ENCODE peak calls at places on chromosome 22, in seven cellular contexts. W, U, G, E, B, R and M are unnamed samples.
A peak's percentile ranks its signal among the peaks of the same experiment; 100 is the strongest.

GRCh38 chr22:49236541-49237075 is 591.1 kb downstream of the BRD1 start:
- DNase-seq in U (no peak), W (no peak), G (no peak), R (no peak), E (no peak), B (no peak), M (no peak)

GRCh38 chr22:49020314-49020713 is 807.4 kb downstream of the BRD1 start:
- DNase-seq in E (no peak), W (no peak), G (no peak), U (no peak), B (no peak), R (no peak), M (no peak)

GRCh38 chr22:47616396-47617020 is 854.1 kb downstream of the TBC1D22A start:
- DNase-seq in E (no peak), G (no peak), W (no peak), B (no peak), R (no peak), U (no peak), M (no peak)

GRCh38 chr22:39634530-39635399 is 64.2 kb downstream of the CACNA1I start:
- DNase-seq in G (peak; percentile 87), E (peak; percentile 81), R (no peak), B (peak; percentile 63), U (peak; percentile 82), W (peak; percentile 79), M (peak; percentile 81)

GRCh38 chr22:29022101-29022817 is 39.4 kb downstream of the C22orf31 start:
- DNase-seq in E (no peak), B (no peak), R (no peak), U (peak; percentile 16), G (no peak), W (no peak), M (no peak)

GRCh38 chr22:30000566-30000965 is 79.7 kb upstream of the HORMAD2 start:
- DNase-seq in G (peak; percentile 50), R (no peak), U (peak; percentile 69), W (no peak), E (peak; percentile 11), B (no peak), M (no peak)

GRCh38 chr22:40023226-40023925 is 28.6 kb downstream of the FAM83F start:
- DNase-seq in W (no peak), G (no peak), R (no peak), B (no peak), U (no peak), E (no peak), M (no peak)

GRCh38 chr22:20223421-20224245 is 44.5 kb downstream of the RTN4R start:
- DNase-seq in W (no peak), G (no peak), B (no peak), U (no peak), E (no peak), R (no peak), M (no peak)

GRCh38 chr22:37923927-37924326 is 17.8 kb downstream of the MICALL1 start:
- DNase-seq in R (no peak), B (no peak), U (no peak), G (no peak), W (no peak), E (no peak), M (no peak)

GRCh38 chr22:29326481-29326880 is 11.0 kb upstream of the RASL10A start:
- DNase-seq in R (no peak), B (no peak), E (no peak), U (no peak), G (no peak), W (no peak), M (no peak)

GRCh38 chr22:36166518-36167220 is 6.1 kb upstream of the APOL3 start:
- DNase-seq in R (no peak), W (no peak), E (no peak), G (no peak), B (no peak), U (no peak), M (no peak)

GRCh38 chr22:32803020-32803758 is 1.7 kb downstream of the TIMP3 start:
- DNase-seq in G (peak; percentile 44), B (no peak), U (peak; percentile 76), R (no peak), E (peak; percentile 60), W (no peak), M (no peak)

GRCh38 chr22:38316340-38317236 is 645 bp downstream of the CSNK1E start:
- DNase-seq in G (peak; percentile 66), R (peak; percentile 80), W (no peak), B (peak; percentile 60), E (peak; percentile 58), U (peak; percentile 83), M (no peak)

GRCh38 chr22:44171486-44172076 is 9.1 kb upstream of the PARVG start:
- DNase-seq in R (no peak), G (no peak), B (no peak), U (no peak), E (no peak), W (no peak), M (no peak)

GRCh38 chr22:44175676-44176075 is 5.0 kb upstream of the PARVG start:
- DNase-seq in G (no peak), W (no peak), E (no peak), B (no peak), R (no peak), U (no peak), M (no peak)

GRCh38 chr22:44170470-44170869 is 10.3 kb upstream of the PARVG start:
- DNase-seq in E (no peak), G (no peak), U (no peak), R (no peak), W (no peak), B (no peak), M (no peak)

GRCh38 chr22:44173154-44173553 is 7.6 kb upstream of the PARVG start:
- DNase-seq in E (no peak), R (no peak), U (no peak), W (no peak), B (no peak), G (no peak), M (no peak)

GRCh38 chr22:44172370-44173108 is 8.2 kb upstream of the PARVG start:
- DNase-seq in R (peak; percentile 83), G (no peak), W (no peak), B (peak; percentile 29), U (peak; percentile 23), E (no peak), M (no peak)
- H3K4me3 ChIP-seq in R (no peak overlapping the region), G (no peak overlapping the region), W (no peak overlapping the region), B (no peak overlapping the region), U (no peak overlapping the region), E (no peak overlapping the region), M (no peak overlapping the region)

DNA sequence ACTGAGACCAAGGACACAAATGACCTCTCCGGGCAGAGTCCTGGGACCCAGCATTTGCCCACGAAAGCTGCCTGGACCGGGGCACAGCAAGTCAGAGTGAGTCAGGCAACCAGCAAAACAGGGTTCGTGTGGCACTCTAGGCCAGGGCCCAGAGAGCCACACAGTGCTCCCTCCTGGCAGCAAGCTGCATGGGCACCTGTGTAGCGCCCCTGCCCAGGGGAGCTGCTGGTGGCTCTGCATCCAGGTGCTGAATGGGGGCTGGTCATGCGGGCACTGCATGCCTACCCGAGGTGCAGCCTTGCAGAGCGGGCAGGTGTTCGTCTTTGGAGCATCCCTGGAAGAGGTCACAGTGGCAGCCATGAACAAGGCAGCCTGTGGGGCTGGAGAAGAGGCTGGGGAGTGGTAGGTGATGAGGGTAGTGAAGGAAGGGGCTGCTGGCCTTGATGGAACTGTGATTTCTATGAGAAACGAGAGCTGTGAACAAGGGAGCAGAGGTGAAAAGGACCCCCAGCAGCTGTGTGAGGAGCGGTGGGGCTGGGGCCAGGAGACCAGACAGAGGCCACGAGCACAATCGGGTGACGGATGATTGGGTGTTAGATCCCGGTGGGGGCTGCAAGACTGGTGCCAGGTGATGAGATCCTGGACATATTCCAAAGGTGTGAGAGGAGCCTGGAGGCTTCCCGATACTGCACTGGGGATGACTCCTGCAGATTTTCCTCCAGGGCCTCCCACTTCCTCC is 63.3 kb downstream of the DGCR2 start:
- DNase-seq in G (no peak), R (peak; percentile 44), E (no peak), B (no peak), U (no peak), W (no peak), M (no peak)
- H3K4me3 ChIP-seq in G (no peak overlapping the region), R (no peak overlapping the region), E (no peak overlapping the region), B (no peak overlapping the region), U (no peak overlapping the region), W (no peak overlapping the region), M (no peak overlapping the region)

DNA sequence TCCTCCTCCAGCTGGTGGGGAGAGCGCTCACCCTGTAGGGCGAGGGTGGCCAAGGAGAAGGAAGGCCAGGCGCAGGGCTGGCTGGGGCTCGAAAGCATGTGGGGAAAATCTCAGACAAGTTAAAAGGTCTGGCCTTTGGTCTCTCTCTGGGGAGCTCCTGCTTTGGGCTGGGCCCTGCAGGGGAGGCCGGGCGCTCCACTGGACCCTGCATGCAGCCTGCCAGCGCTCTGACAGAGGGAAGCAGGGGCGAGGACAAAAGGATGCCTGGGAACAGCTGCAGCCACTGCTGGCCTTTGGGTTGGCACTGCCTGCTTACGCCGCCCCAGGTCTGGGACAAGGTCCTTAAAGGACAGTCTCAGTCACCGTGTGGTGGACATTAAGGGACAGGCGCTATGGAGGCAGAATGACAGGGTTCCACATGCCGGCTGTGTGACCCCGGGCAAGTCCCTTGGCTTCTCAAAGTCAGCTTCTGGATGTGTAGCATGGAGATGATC is 56.4 kb upstream of the TTLL12 start:
- DNase-seq in G (no peak), U (no peak), B (no peak), E (no peak), R (no peak), W (no peak), M (no peak)
- H3K4me3 ChIP-seq in G (no peak overlapping the region), U (no peak overlapping the region), B (no peak overlapping the region), E (no peak overlapping the region), R (no peak overlapping the region), W (no peak overlapping the region), M (no peak overlapping the region)

GRCh38 chr22:46267431-46268279 is at the start of gene TTC38:
- DNase-seq in G (peak; percentile 78), R (peak; percentile 96), W (peak; percentile 33), B (peak; percentile 96), E (peak; percentile 72), U (peak; percentile 93), M (no peak)

GRCh38 chr22:46259374-46259773 is 3.8 kb downstream of the PKDREJ start:
- DNase-seq in G (no peak), W (no peak), E (no peak), B (no peak), R (no peak), U (no peak), M (no peak)

GRCh38 chr22:46263208-46263575 is at the start of gene PKDREJ:
- DNase-seq in E (no peak), W (no peak), B (no peak), G (no peak), U (no peak), R (no peak), M (no peak)

GRCh38 chr22:46260038-46260437 is 3.1 kb downstream of the PKDREJ start:
- DNase-seq in G (no peak), B (no peak), W (no peak), R (no peak), E (no peak), U (no peak), M (no peak)

GRCh38 chr22:46262449-46263207 is 515 bp downstream of the PKDREJ start:
- DNase-seq in E (peak; percentile 29), W (no peak), B (peak; percentile 72), R (peak; percentile 90), U (peak; percentile 71), G (peak; percentile 40), M (no peak)
- H3K4me3 ChIP-seq in E (no peak overlapping the region), W (no peak overlapping the region), B (no peak overlapping the region), R (peak overlapping the region; percentile 28), U (no peak overlapping the region), G (no peak overlapping the region), M (no peak overlapping the region)